ENCODE peak calls at places on chromosomes 3 and 15, in four cellular contexts. F is HTR-8/SVneo, C is posterior vena cava, H is memory B cell. V is an unnamed sample.

GRCh38 chr3:47643092-47643491 is 64.4 kb upstream of the CSPG5 start:
- DNase-seq in F (no peak), C (no peak), H (no peak), V (peak; percentile 30)

GRCh38 chr3:53856964-53857363 is 10.6 kb downstream of the IL17RB start:
- DNase-seq in F (no peak), C (no peak), H (no peak), V (no peak)

GRCh38 chr3:42025388-42026138 is 63.7 kb upstream of the ULK4 start:
- DNase-seq in F (peak; percentile 74), C (peak; percentile 94), H (no peak), V (peak; percentile 86)

GRCh38 chr3:171101982-171102610 is 75.6 kb upstream of the SLC2A2 start:
- DNase-seq in F (no peak), C (no peak), H (no peak), V (no peak)

GRCh38 chr3:153210116-153210515 is 48.1 kb downstream of the RAP2B start:
- DNase-seq in F (no peak), C (no peak), H (no peak), V (no peak)

GRCh38 chr3:113867506-113867905 is 28.9 kb downstream of the GRAMD1C start:
- DNase-seq in F (no peak), C (no peak), H (no peak), V (no peak)

GRCh38 chr3:120224249-120224648 is 60.8 kb downstream of the GPR156 start:
- DNase-seq in F (no peak), C (no peak), H (no peak), V (no peak)

GRCh38 chr3:9135526-9135925 is 113.9 kb downstream of the SRGAP3 start:
- DNase-seq in F (no peak), C (no peak), H (no peak), V (no peak)

GRCh38 chr3:85589145-85589544 is 630.4 kb downstream of the CADM2 start:
- DNase-seq in F (no peak), C (no peak), H (no peak), V (no peak)

GRCh38 chr3:135918600-135918999 is 46.9 kb upstream of the PPP2R3A start:
- DNase-seq in F (peak; percentile 24), C (no peak), H (no peak), V (no peak)

GRCh38 chr15:77650285-77650684 is 17.6 kb upstream of the LINGO1 start:
- DNase-seq in F (peak; percentile 32), C (no peak), H (no peak), V (peak; percentile 56)

GRCh38 chr15:68149059-68149458 is 56.1 kb downstream of the CALML4 start:
- DNase-seq in F (peak; percentile 40), C (no peak), H (no peak), V (no peak)

GRCh38 chr3:107063351-107063750 is 313.9 kb upstream of the CCDC54 start:
- DNase-seq in F (no peak), C (no peak), H (no peak), V (no peak)

GRCh38 chr3:30538787-30539186 is 67.6 kb upstream of the TGFBR2 start:
- DNase-seq in F (peak; percentile 67), C (no peak), H (no peak), V (no peak)

V was measured in D341Med.